ENCODE peak calls at places on chromosome 22, in four cellular contexts. One of them, this sample, is unnamed.

GRCh38 chr22:20175597-20175900 is 24.7 kb upstream of the CCDC188 start:
- DNase-seq in fibroblast of pulmonary artery: no peak
- DNase-seq in activated naive CD8-positive, alpha-beta T cell treated with anti-CD3 and anti-CD28 coated beads, Interleukin-2, amount 50 U/mL, for 16 hours: no peak
- DNase-seq in right cardiac atrium: no peak
- DNase-seq in this sample: no peak

GRCh38 chr22:50151571-50152537 is 18.7 kb upstream of the PANX2 start:
- DNase-seq in fibroblast of pulmonary artery: no peak
- DNase-seq in activated naive CD8-positive, alpha-beta T cell treated with anti-CD3 and anti-CD28 coated beads, Interleukin-2, amount 50 U/mL, for 16 hours: no peak
- DNase-seq in right cardiac atrium: peak; percentile 21
- DNase-seq in this sample: no peak

GRCh38 chr22:46351767-46352166 is 16.3 kb downstream of the TRMU start:
- DNase-seq in fibroblast of pulmonary artery: no peak
- DNase-seq in activated naive CD8-positive, alpha-beta T cell treated with anti-CD3 and anti-CD28 coated beads, Interleukin-2, amount 50 U/mL, for 16 hours: no peak
- DNase-seq in right cardiac atrium: peak; percentile 40
- DNase-seq in this sample: no peak

GRCh38 chr22:29082826-29083545 is 10.2 kb downstream of the KREMEN1 start:
- DNase-seq in fibroblast of pulmonary artery: no peak
- DNase-seq in activated naive CD8-positive, alpha-beta T cell treated with anti-CD3 and anti-CD28 coated beads, Interleukin-2, amount 50 U/mL, for 16 hours: no peak
- DNase-seq in right cardiac atrium: no peak
- DNase-seq in this sample: no peak

GRCh38 chr22:43109921-43110443 is 568 bp upstream of the BIK start:
- DNase-seq in fibroblast of pulmonary artery: no peak
- DNase-seq in activated naive CD8-positive, alpha-beta T cell treated with anti-CD3 and anti-CD28 coated beads, Interleukin-2, amount 50 U/mL, for 16 hours: no peak
- DNase-seq in right cardiac atrium: no peak
- DNase-seq in this sample: no peak

GRCh38 chr22:50176850-50177536 is 6.5 kb downstream of the PANX2 start:
- DNase-seq in fibroblast of pulmonary artery: no peak
- DNase-seq in activated naive CD8-positive, alpha-beta T cell treated with anti-CD3 and anti-CD28 coated beads, Interleukin-2, amount 50 U/mL, for 16 hours: no peak
- DNase-seq in right cardiac atrium: peak; percentile 61
- DNase-seq in this sample: no peak

GRCh38 chr22:30874431-30875370 is 93.9 kb downstream of the MORC2 start:
- DNase-seq in fibroblast of pulmonary artery: no peak
- DNase-seq in activated naive CD8-positive, alpha-beta T cell treated with anti-CD3 and anti-CD28 coated beads, Interleukin-2, amount 50 U/mL, for 16 hours: no peak
- DNase-seq in right cardiac atrium: peak; percentile 29
- DNase-seq in this sample: no peak

GRCh38 chr22:41338614-41339212 is 37.4 kb downstream of the ZC3H7B start:
- DNase-seq in fibroblast of pulmonary artery: no peak
- DNase-seq in activated naive CD8-positive, alpha-beta T cell treated with anti-CD3 and anti-CD28 coated beads, Interleukin-2, amount 50 U/mL, for 16 hours: no peak
- DNase-seq in right cardiac atrium: no peak
- DNase-seq in this sample: no peak

GRCh38 chr22:36110306-36110791 is 50.2 kb downstream of the APOL3 start:
- DNase-seq in fibroblast of pulmonary artery: peak; percentile 11
- DNase-seq in activated naive CD8-positive, alpha-beta T cell treated with anti-CD3 and anti-CD28 coated beads, Interleukin-2, amount 50 U/mL, for 16 hours: no peak
- DNase-seq in right cardiac atrium: no peak
- DNase-seq in this sample: no peak

GRCh38 chr22:25169278-25170031 is 30.2 kb upstream of the CRYBB3 start:
- DNase-seq in fibroblast of pulmonary artery: no peak
- DNase-seq in activated naive CD8-positive, alpha-beta T cell treated with anti-CD3 and anti-CD28 coated beads, Interleukin-2, amount 50 U/mL, for 16 hours: no peak
- DNase-seq in right cardiac atrium: peak; percentile 24
- DNase-seq in this sample: no peak

GRCh38 chr22:32589007-32589406 is 114.4 kb downstream of the FBXO7 start:
- DNase-seq in fibroblast of pulmonary artery: no peak
- DNase-seq in activated naive CD8-positive, alpha-beta T cell treated with anti-CD3 and anti-CD28 coated beads, Interleukin-2, amount 50 U/mL, for 16 hours: no peak
- DNase-seq in right cardiac atrium: no peak
- DNase-seq in this sample: no peak

GRCh38 chr22:20117656-20118571 is 888 bp upstream of the TRMT2A start:
- DNase-seq in fibroblast of pulmonary artery: peak; percentile 14
- DNase-seq in activated naive CD8-positive, alpha-beta T cell treated with anti-CD3 and anti-CD28 coated beads, Interleukin-2, amount 50 U/mL, for 16 hours: peak; percentile 58
- DNase-seq in right cardiac atrium: peak; percentile 77
- DNase-seq in this sample: peak; percentile 81

GRCh38 chr22:19448076-19448607 is 631 bp upstream of the C22orf39 start:
- DNase-seq in fibroblast of pulmonary artery: peak; percentile 70
- DNase-seq in activated naive CD8-positive, alpha-beta T cell treated with anti-CD3 and anti-CD28 coated beads, Interleukin-2, amount 50 U/mL, for 16 hours: no peak
- DNase-seq in right cardiac atrium: no peak
- DNase-seq in this sample: no peak

GRCh38 chr22:32649515-32650200 is 151.8 kb upstream of the TIMP3 start:
- DNase-seq in fibroblast of pulmonary artery: no peak
- DNase-seq in activated naive CD8-positive, alpha-beta T cell treated with anti-CD3 and anti-CD28 coated beads, Interleukin-2, amount 50 U/mL, for 16 hours: no peak
- DNase-seq in right cardiac atrium: no peak
- DNase-seq in this sample: no peak

GRCh38 chr22:41535244-41535643 is 9.0 kb downstream of the POLR3H start:
- DNase-seq in fibroblast of pulmonary artery: no peak
- DNase-seq in activated naive CD8-positive, alpha-beta T cell treated with anti-CD3 and anti-CD28 coated beads, Interleukin-2, amount 50 U/mL, for 16 hours: no peak
- DNase-seq in right cardiac atrium: no peak
- DNase-seq in this sample: no peak

GRCh38 chr22:39318507-39319283 is 728 bp downstream of the RPL3 start:
- DNase-seq in fibroblast of pulmonary artery: no peak
- DNase-seq in activated naive CD8-positive, alpha-beta T cell treated with anti-CD3 and anti-CD28 coated beads, Interleukin-2, amount 50 U/mL, for 16 hours: no peak
- DNase-seq in right cardiac atrium: no peak
- DNase-seq in this sample: no peak

GRCh38 chr22:20020533-20021195 is at the start of gene TANGO2:
- DNase-seq in fibroblast of pulmonary artery: peak; percentile 87
- DNase-seq in activated naive CD8-positive, alpha-beta T cell treated with anti-CD3 and anti-CD28 coated beads, Interleukin-2, amount 50 U/mL, for 16 hours: peak; percentile 84
- DNase-seq in right cardiac atrium: peak; percentile 98
- DNase-seq in this sample: peak; percentile 80